ENCODE peak calls at places on chromosomes 7 and 10, in ten cellular contexts. J, G, Q, K, I, U, B, T, R and S are unnamed samples.
A peak's percentile ranks its signal among the peaks of the same experiment; 100 is the strongest.

GRCh38 chr10:10824611-10825148 is 193.0 kb upstream of the CELF2 start:
- DNase-seq in J (no peak), G (no peak), Q (peak; percentile 83), K (no peak), I (no peak), U (no peak), B (no peak), T (no peak), R (no peak), S (no peak)

GRCh38 chr7:131536361-131536849 is 20.0 kb downstream of the PODXL start:
- DNase-seq in J (no peak), G (no peak), Q (peak; percentile 42), K (no peak), I (no peak), U (no peak), B (peak; percentile 64), T (no peak), R (no peak), S (no peak)

GRCh38 chr7:105473163-105473562 is 48.9 kb downstream of the PUS7 start:
- DNase-seq in J (no peak), G (no peak), Q (no peak), K (no peak), I (no peak), U (no peak), B (no peak), T (no peak), R (no peak), S (no peak)

GRCh38 chr7:77331938-77332695 is 84.0 kb downstream of the GSAP start:
- DNase-seq in J (peak; percentile 58), G (no peak), Q (peak; percentile 84), K (no peak), I (no peak), U (no peak), B (peak; percentile 79), T (peak; percentile 87), R (peak; percentile 62), S (peak; percentile 91)

GRCh38 chr7:80640841-80641240 is 2.4 kb downstream of the CD36 start:
- DNase-seq in J (no peak), G (no peak), Q (no peak), K (no peak), I (no peak), U (no peak), B (no peak), T (no peak), R (no peak), S (no peak)

GRCh38 chr10:125377368-125377767 is 217.0 kb upstream of the CTBP2 start:
- DNase-seq in J (no peak), G (no peak), Q (no peak), K (no peak), I (no peak), U (no peak), B (no peak), T (no peak), R (no peak), S (no peak)

GRCh38 chr7:134298902-134299683 is 17.6 kb downstream of the SLC35B4 start:
- DNase-seq in J (peak; percentile 60), G (no peak), Q (peak; percentile 92), K (no peak), I (no peak), U (no peak), B (no peak), T (no peak), R (peak; percentile 48), S (no peak)

GRCh38 chr7:94410471-94411466 is 16.1 kb downstream of the COL1A2 start:
- DNase-seq in J (no peak), G (no peak), Q (no peak), K (no peak), I (no peak), U (no peak), B (no peak), T (no peak), R (no peak), S (no peak)

GRCh38 chr7:98877692-98878364 is 504 bp upstream of the TRRAP start:
- DNase-seq in J (peak; percentile 25), G (peak; percentile 72), Q (no peak), K (no peak), I (no peak), U (no peak), B (no peak), T (no peak), R (no peak), S (no peak)

GRCh38 chr7:98880485-98880884 is 2.2 kb downstream of the TRRAP start:
- DNase-seq in J (no peak), G (peak; percentile 8), Q (no peak), K (no peak), I (no peak), U (no peak), B (no peak), T (no peak), R (no peak), S (no peak)

GRCh38 chr7:98879989-98880337 is 1.6 kb downstream of the TRRAP start:
- DNase-seq in J (no peak), G (peak; percentile 44), Q (no peak), K (no peak), I (no peak), U (no peak), B (no peak), T (no peak), R (no peak), S (no peak)

GRCh38 chr7:98878365-98879197 is at the start of gene TRRAP:
- DNase-seq in J (peak; percentile 75), G (peak; percentile 85), Q (peak; percentile 80), K (no peak), I (peak; percentile 90), U (peak; percentile 63), B (peak; percentile 95), T (no peak), R (peak; percentile 41), S (no peak)

DNA sequence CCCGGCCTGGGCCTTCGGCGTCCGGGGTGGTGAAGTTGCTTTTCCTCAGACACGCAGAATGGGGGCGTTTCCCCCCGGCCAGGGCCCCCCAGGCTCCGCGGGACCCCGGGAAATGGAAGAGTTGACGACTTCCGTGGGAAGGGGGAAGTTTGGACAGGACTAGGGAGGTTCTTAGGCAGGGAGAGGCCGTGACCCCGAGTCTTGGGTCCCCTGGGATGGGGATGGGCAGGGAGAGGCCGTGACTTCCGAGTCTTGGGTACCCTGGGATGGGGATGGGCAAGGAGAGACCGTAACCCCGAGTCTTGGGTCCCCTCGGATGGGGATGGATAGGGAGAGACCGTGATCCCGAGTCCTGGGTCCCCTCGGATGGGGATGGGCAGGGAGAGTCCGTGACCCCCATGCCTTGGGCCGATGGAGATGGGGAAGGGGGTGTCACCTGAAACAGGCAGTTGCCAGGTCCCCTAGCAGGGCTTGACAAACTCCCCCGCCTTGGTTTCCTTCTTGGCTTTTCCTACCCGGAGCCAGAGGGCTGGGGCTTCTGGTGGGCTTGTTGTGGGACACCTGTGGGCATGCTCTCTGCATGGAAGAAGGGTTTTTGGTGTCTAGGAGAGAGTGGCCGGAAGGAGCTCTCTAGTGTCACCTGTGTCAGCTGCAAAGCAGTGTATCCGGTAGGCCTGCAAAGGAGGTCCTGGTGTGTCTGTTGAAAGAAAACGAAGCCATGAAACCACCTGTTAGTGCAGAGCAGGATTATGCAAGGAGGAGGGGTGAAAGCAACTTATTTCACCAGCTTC is 1.1 kb downstream of the TRRAP start:
- DNase-seq in J (no peak), G (peak; percentile 76), Q (no peak), K (no peak), I (peak; percentile 50), U (no peak), B (peak; percentile 85), T (peak; percentile 27), R (peak; percentile 16), S (no peak)
- TF ChIP-seq CTCF in J (no peak), G (peak; percentile 16), Q (peak; percentile 1), K (no peak), I (no peak), U (no peak), B (no peak), T (peak; percentile 1), R (no peak), S (peak; percentile 21)

GRCh38 chr7:108517951-108518350 is 8.0 kb downstream of the PNPLA8 start:
- DNase-seq in J (no peak), G (no peak), Q (no peak), K (no peak), I (no peak), U (no peak), B (no peak), T (no peak), R (no peak), S (no peak)
- TF ChIP-seq POLR2A in J (no peak), G (no peak), Q (no peak), K (no peak), I (no peak), U (no peak), B (no peak), T (no peak), R (no peak), S (no peak)

GRCh38 chr7:8378349-8379019 is 54.9 kb upstream of the NXPH1 start:
- DNase-seq in J (no peak), G (no peak), Q (no peak), K (no peak), I (no peak), U (no peak), B (no peak), T (no peak), R (no peak), S (no peak)
- TF ChIP-seq POLR2AphosphoS5 in J (no peak), G (no peak), Q (no peak), K (no peak), I (no peak), U (no peak), B (no peak), T (no peak), R (no peak), S (no peak)

GRCh38 chr10:6148908-6149307 is 53.8 kb upstream of the PFKFB3 start:
- DNase-seq in J (no peak), G (no peak), Q (no peak), K (no peak), I (no peak), U (no peak), B (no peak), T (no peak), R (no peak), S (no peak)

GRCh38 chr10:6153845-6154244 is 48.9 kb upstream of the PFKFB3 start:
- DNase-seq in J (no peak), G (no peak), Q (no peak), K (no peak), I (no peak), U (no peak), B (peak; percentile 92), T (no peak), R (no peak), S (no peak)

GRCh38 chr10:6148251-6148691 is 54.5 kb upstream of the PFKFB3 start:
- DNase-seq in J (no peak), G (no peak), Q (no peak), K (no peak), I (no peak), U (no peak), B (peak; percentile 83), T (no peak), R (no peak), S (no peak)

GRCh38 chr10:6154566-6154965 is 48.2 kb upstream of the PFKFB3 start:
- DNase-seq in J (no peak), G (no peak), Q (no peak), K (no peak), I (no peak), U (no peak), B (no peak), T (no peak), R (no peak), S (no peak)

DNA sequence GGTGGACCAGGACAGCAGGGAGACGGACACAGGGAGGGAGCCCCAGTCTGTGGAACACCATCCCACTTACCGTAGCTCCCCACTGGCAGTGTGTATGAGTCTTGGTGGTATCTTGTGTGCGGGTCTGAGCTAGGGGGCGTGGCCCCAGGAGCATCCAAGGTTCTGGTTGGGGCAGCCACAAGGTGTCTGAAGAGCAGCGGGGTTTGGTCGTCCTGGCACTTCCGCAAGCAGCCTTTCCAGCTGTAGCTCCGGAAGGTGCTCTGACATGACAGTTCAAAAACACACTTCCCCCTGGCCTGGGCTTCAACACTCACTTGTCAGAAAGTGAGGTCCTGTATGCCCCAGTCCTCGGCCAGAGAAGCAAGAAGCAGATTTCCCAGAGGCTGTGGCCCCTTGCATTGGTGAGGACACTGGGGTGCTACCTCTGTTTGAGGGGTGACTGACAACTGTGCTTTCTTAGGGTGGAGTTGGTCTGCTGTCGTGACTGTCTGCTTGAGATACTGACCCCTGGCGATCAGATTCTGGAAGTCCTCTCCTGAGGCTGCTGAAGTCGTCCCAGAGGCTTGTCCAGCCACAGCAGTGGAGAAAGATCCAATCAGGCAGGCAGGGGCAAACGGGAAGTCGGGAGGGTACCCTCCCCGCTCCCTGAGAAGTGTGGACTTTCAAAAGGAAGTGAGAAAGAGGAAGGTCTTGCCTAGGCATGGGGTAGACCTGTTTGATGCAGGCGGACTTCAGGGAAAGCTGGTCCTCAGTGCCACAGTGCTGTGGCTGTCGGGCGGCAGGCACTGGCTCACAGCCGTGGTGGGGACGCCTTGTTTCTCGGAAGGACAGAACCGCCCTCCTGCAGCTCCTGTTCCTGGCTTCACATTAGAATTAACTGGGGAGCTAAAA is 51.4 kb upstream of the PFKFB3 start:
- DNase-seq in J (peak; percentile 54), G (no peak), Q (peak; percentile 82), K (no peak), I (peak; percentile 81), U (no peak), B (peak; percentile 91), T (no peak), R (peak; percentile 55), S (no peak)
- TF ChIP-seq CTCF in J (peak; percentile 33), G (peak; percentile 59), Q (peak; percentile 34), K (peak; percentile 55), I (peak; percentile 76), U (no peak), B (peak; percentile 76), T (no peak), R (peak; percentile 65), S (peak; percentile 66)